ENCODE peak calls at places on chromosomes 11 and 22, in six cellular contexts. S, J, N, W, Q and I are unnamed samples.

GRCh38 chr22:24146791-24147353 is 34.4 kb upstream of the SUSD2 start:
- DNase-seq in N (no peak), Q (peak; percentile 92), S (no peak), J (no peak), W (peak; percentile 28), I (no peak)

GRCh38 chr11:1055990-1056771 is 18.5 kb upstream of the MUC2 start:
- DNase-seq in W (no peak), J (no peak), N (no peak), Q (no peak), S (no peak), I (no peak)

GRCh38 chr22:36874731-36875130 is 13.9 kb downstream of the NCF4 start:
- DNase-seq in N (no peak), J (no peak), Q (no peak), S (no peak), W (no peak), I (no peak)

GRCh38 chr11:43639920-43640319 is 40.6 kb upstream of the HSD17B12 start:
- DNase-seq in Q (no peak), S (no peak), W (no peak), J (no peak), N (no peak), I (no peak)

GRCh38 chr11:79388201-79388600 is 52.6 kb downstream of the TENM4 start:
- DNase-seq in W (no peak), S (no peak), N (no peak), J (no peak), Q (no peak), I (no peak)

GRCh38 chr11:76380161-76380976 is 563 bp downstream of the THAP12 start:
- DNase-seq in Q (peak; percentile 13), W (no peak), S (peak; percentile 57), J (peak; percentile 31), N (peak; percentile 40), I (peak; percentile 34)

GRCh38 chr11:122180435-122180834 is 64.4 kb upstream of the BLID start:
- DNase-seq in Q (peak; percentile 98), S (no peak), W (no peak), N (no peak), J (peak; percentile 7), I (no peak)

GRCh38 chr22:45672564-45673481 is 1.2 kb downstream of the ATXN10 start:
- DNase-seq in J (peak; percentile 14), W (no peak), N (no peak), S (no peak), Q (no peak), I (no peak)

GRCh38 chr11:35049906-35050531 is 89.0 kb upstream of the CD44 start:
- DNase-seq in N (no peak), J (no peak), Q (no peak), S (no peak), W (no peak), I (no peak)

GRCh38 chr11:77966338-77966737 is 28.1 kb downstream of the INTS4 start:
- DNase-seq in W (no peak), N (no peak), Q (no peak), J (no peak), S (no peak), I (no peak)

GRCh38 chr11:126140932-126141291 is 70.5 kb downstream of the RPUSD4 start:
- DNase-seq in N (no peak), S (peak; percentile 38), W (peak; percentile 79), J (no peak), Q (peak; percentile 70), I (no peak)

GRCh38 chr11:44127130-44127529 is 31.7 kb downstream of the EXT2 start:
- DNase-seq in Q (no peak), S (no peak), W (no peak), N (no peak), J (no peak), I (no peak)

GRCh38 chr22:44204937-44205712 is 24.4 kb downstream of the PARVG start:
- DNase-seq in S (no peak), Q (no peak), J (no peak), N (no peak), W (no peak), I (no peak)

GRCh38 chr11:95512682-95513081 is 276.9 kb downstream of the FAM76B start:
- DNase-seq in W (no peak), Q (peak; percentile 88), N (no peak), J (no peak), S (no peak), I (no peak)

GRCh38 chr22:20076627-20077172 is 3.3 kb upstream of the DGCR8 start:
- DNase-seq in N (no peak), J (no peak), Q (no peak), S (no peak), W (no peak), I (no peak)

GRCh38 chr22:44199164-44199563 is 18.4 kb downstream of the PARVG start:
- DNase-seq in J (no peak), N (no peak), S (no peak), Q (no peak), W (no peak), I (no peak)

GRCh38 chr11:11750479-11750878 is 91.3 kb upstream of the USP47 start:
- DNase-seq in S (no peak), J (no peak), Q (no peak), W (no peak), N (no peak), I (no peak)

GRCh38 chr11:128207861-128208321 is 379.5 kb downstream of the ETS1 start:
- DNase-seq in N (no peak), S (no peak), Q (peak; percentile 91), W (no peak), J (peak; percentile 69), I (no peak)

GRCh38 chr11:16959528-16960100 is 54.6 kb downstream of the PLEKHA7 start:
- DNase-seq in W (peak; percentile 24), Q (no peak), J (no peak), S (no peak), N (no peak), I (no peak)

GRCh38 chr22:49303061-49303735 is 524.5 kb downstream of the BRD1 start:
- DNase-seq in W (no peak), S (no peak), J (no peak), Q (no peak), N (no peak), I (no peak)

GRCh38 chr11:17026487-17027082 is 12.4 kb upstream of the PLEKHA7 start:
- DNase-seq in W (no peak), S (no peak), Q (no peak), N (no peak), J (no peak), I (no peak)